ENCODE peak calls at places on chromosomes 4 and X, in five cellular contexts. M, A, V, Z and F are unnamed samples.
A peak's percentile ranks its signal among the peaks of the same experiment; 100 is the strongest.

GRCh38 chrX:65697173-65697572 is 29.7 kb downstream of the MSN start:
- DNase-seq in V (no peak), Z (peak; percentile 61), A (no peak), M (no peak), F (no peak)

GRCh38 chrX:104921606-104922205 is 298.8 kb downstream of the TEX13A start:
- DNase-seq in A (no peak), Z (no peak), M (peak; percentile 15), V (no peak), F (no peak)

GRCh38 chrX:40096395-40097091 is 1.2 kb downstream of the BCOR start:
- DNase-seq in M (peak; percentile 53), A (no peak), V (no peak), Z (no peak), F (no peak)

GRCh38 chr4:16116493-16116990 is 32.7 kb upstream of the PROM1 start:
- DNase-seq in Z (no peak), V (no peak), M (no peak), A (peak; percentile 71), F (no peak)

GRCh38 chrX:55713635-55714034 is 3.9 kb upstream of the RRAGB start:
- DNase-seq in A (no peak), V (no peak), M (no peak), Z (no peak), F (no peak)

GRCh38 chr4:165489786-165490185 is 111.0 kb downstream of the CPE start:
- DNase-seq in V (no peak), Z (peak; percentile 51), A (no peak), M (no peak), F (no peak)

GRCh38 chrX:132819885-132820284 is 138.5 kb downstream of the HS6ST2 start:
- DNase-seq in A (no peak), Z (no peak), M (no peak), V (no peak), F (no peak)

GRCh38 chr4:187027231-187027760 is 303.6 kb upstream of the FAT1 start:
- DNase-seq in M (no peak), Z (no peak), A (peak; percentile 54), V (no peak), F (peak; percentile 11)

GRCh38 chr4:189143255-189143654 is 797.4 kb upstream of the FRG1 start:
- DNase-seq in A (no peak), M (no peak), Z (no peak), V (peak; percentile 25), F (no peak)

GRCh38 chr4:5708171-5708828 is at the start of gene EVC2:
- DNase-seq in M (peak; percentile 72), A (no peak), V (no peak), Z (peak; percentile 62), F (no peak)

GRCh38 chrX:72479324-72480274 is 93.0 kb downstream of the HDAC8 start:
- DNase-seq in Z (no peak), A (no peak), V (no peak), M (no peak), F (no peak)

GRCh38 chrX:124257924-124258706 is 74.3 kb upstream of the TEX13D start:
- DNase-seq in A (no peak), V (no peak), Z (peak; percentile 8), M (no peak), F (no peak)

GRCh38 chr4:159358226-159358625 is 255.3 kb downstream of the RAPGEF2 start:
- DNase-seq in A (no peak), Z (peak; percentile 86), M (no peak), V (peak; percentile 10), F (peak; percentile 63)

GRCh38 chrX:145484740-145485139 is 237.4 kb downstream of the SPANXN1 start:
- DNase-seq in V (no peak), A (no peak), M (no peak), Z (no peak), F (no peak)

GRCh38 chr4:150337709-150338108 is 244.2 kb upstream of the MAB21L2 start:
- DNase-seq in A (no peak), Z (no peak), V (peak; percentile 47), M (no peak), F (peak; percentile 77)

GRCh38 chr4:83128235-83128929 is 13.9 kb upstream of the PLAC8 start:
- DNase-seq in M (no peak), Z (peak; percentile 89), A (no peak), V (no peak), F (peak; percentile 42)

GRCh38 chrX:3697701-3698279 is 15.7 kb downstream of the PRKX start:
- DNase-seq in M (peak; percentile 53), A (no peak), V (no peak), Z (peak; percentile 83), F (no peak)

GRCh38 chrX:128807367-128807766 is 715.9 kb downstream of the SMARCA1 start:
- DNase-seq in V (no peak), A (no peak), M (peak; percentile 75), Z (peak; percentile 0), F (no peak)

GRCh38 chr4:8410066-8410600 is 30.4 kb downstream of the ACOX3 start:
- DNase-seq in A (no peak), V (no peak), Z (no peak), M (no peak), F (no peak)

GRCh38 chr4:85514783-85515182 is 39.8 kb downstream of the ARHGAP24 start:
- DNase-seq in A (no peak), V (no peak), Z (no peak), M (no peak), F (no peak)

GRCh38 chrX:107701493-107702121 is 73.3 kb downstream of the PRPS1 start:
- DNase-seq in M (no peak), V (no peak), Z (no peak), A (no peak), F (no peak)

GRCh38 chr4:108828620-108829019 is 65.8 kb upstream of the ETNPPL start:
- DNase-seq in A (no peak), M (no peak), V (no peak), Z (no peak), F (no peak)

GRCh38 chrX:100768679-100769338 is 36.9 kb upstream of the SYTL4 start:
- DNase-seq in Z (peak; percentile 70), M (peak; percentile 88), A (peak; percentile 22), V (peak; percentile 29), F (peak; percentile 10)

GRCh38 chr4:38663801-38664703 is at the start of gene KLF3:
- DNase-seq in M (peak; percentile 95), A (peak; percentile 24), Z (peak; percentile 84), V (no peak), F (peak; percentile 55)

GRCh38 chrX:39936886-39937770 is 160.6 kb downstream of the BCOR start:
- DNase-seq in V (no peak), Z (no peak), M (no peak), A (no peak), F (no peak)

GRCh38 chr4:185309770-185310169 is 86.0 kb downstream of the LRP2BP start:
- DNase-seq in A (no peak), M (no peak), V (no peak), Z (no peak), F (no peak)

GRCh38 chr4:170025523-170026252 is 507 bp downstream of the MFAP3L start:
- DNase-seq in A (no peak), M (peak; percentile 13), V (no peak), Z (peak; percentile 6), F (no peak)

GRCh38 chr4:25098964-25099843 is 61.0 kb downstream of the SEPSECS start:
- DNase-seq in M (peak; percentile 20), Z (peak; percentile 83), A (no peak), V (no peak), F (no peak)

GRCh38 chr4:57191523-57192034 is 81.4 kb upstream of the IGFBP7 start:
- DNase-seq in M (peak; percentile 52), Z (no peak), A (peak; percentile 23), V (no peak), F (no peak)

GRCh38 chrX:42748067-42748850 is 29.7 kb downstream of the PPP1R2C start:
- DNase-seq in A (no peak), M (no peak), V (no peak), Z (peak; percentile 53), F (no peak)

GRCh38 chr4:141074098-141074878 is 59.0 kb downstream of the RNF150 start:
- DNase-seq in M (no peak), Z (no peak), A (no peak), V (no peak), F (no peak)